ENCODE peak calls at places on chromosomes 12 and 14, in four cellular contexts. One of them, this sample, is unnamed.

GRCh38 chr14:23938823-23939222 is 14.7 kb upstream of the DHRS4 start:
- DNase-seq in GM12878: no peak
- DNase-seq in HepG2: no peak
- DNase-seq in K562: no peak
- DNase-seq in this sample: no peak

GRCh38 chr12:110004598-110004997 is 5.4 kb downstream of the ANKRD13A start:
- DNase-seq in GM12878: peak; percentile 60
- DNase-seq in HepG2: no peak
- DNase-seq in K562: no peak
- DNase-seq in this sample: no peak

GRCh38 chr12:85835417-85835809 is 796 bp downstream of the RASSF9 start:
- DNase-seq in GM12878: no peak
- DNase-seq in HepG2: no peak
- DNase-seq in K562: no peak
- DNase-seq in this sample: no peak

GRCh38 chr14:69002069-69002468 is 23.0 kb upstream of the ACTN1 start:
- DNase-seq in GM12878: no peak
- DNase-seq in HepG2: peak; percentile 73
- DNase-seq in K562: peak; percentile 23
- DNase-seq in this sample: peak; percentile 51

GRCh38 chr12:73935817-73936216 is 601.8 kb upstream of the ATXN7L3B start:
- DNase-seq in GM12878: no peak
- DNase-seq in HepG2: no peak
- DNase-seq in K562: no peak
- DNase-seq in this sample: no peak

GRCh38 chr12:109910969-109911348 is 10.9 kb downstream of the TCHP start:
- DNase-seq in GM12878: no peak
- DNase-seq in HepG2: peak; percentile 55
- DNase-seq in K562: peak; percentile 79
- DNase-seq in this sample: peak; percentile 83

GRCh38 chr14:47549886-47550285 is 125.5 kb downstream of the MDGA2 start:
- DNase-seq in GM12878: no peak
- DNase-seq in HepG2: no peak
- DNase-seq in K562: no peak
- DNase-seq in this sample: no peak

GRCh38 chr12:46506198-46506597 is 133.6 kb upstream of the SLC38A2 start:
- DNase-seq in GM12878: no peak
- DNase-seq in HepG2: no peak
- DNase-seq in K562: no peak
- DNase-seq in this sample: no peak

GRCh38 chr12:27583057-27583797 is 59.2 kb downstream of the PPFIBP1 start:
- DNase-seq in GM12878: no peak
- DNase-seq in HepG2: no peak
- DNase-seq in K562: no peak
- DNase-seq in this sample: no peak

GRCh38 chr12:104651812-104652211 is 195.1 kb downstream of the CHST11 start:
- DNase-seq in GM12878: no peak
- DNase-seq in HepG2: no peak
- DNase-seq in K562: no peak
- DNase-seq in this sample: no peak

GRCh38 chr12:114674201-114675047 is 9.6 kb downstream of the TBX3 start:
- DNase-seq in GM12878: no peak
- DNase-seq in HepG2: no peak
- DNase-seq in K562: no peak
- DNase-seq in this sample: no peak

GRCh38 chr14:58072288-58073071 is 79.5 kb downstream of the ARMH4 start:
- DNase-seq in GM12878: peak; percentile 13
- DNase-seq in HepG2: peak; percentile 56
- DNase-seq in K562: peak; percentile 49
- DNase-seq in this sample: peak; percentile 63

GRCh38 chr12:31849090-31849687 is 110.0 kb upstream of the RESF1 start:
- DNase-seq in GM12878: no peak
- DNase-seq in HepG2: no peak
- DNase-seq in K562: no peak
- DNase-seq in this sample: peak; percentile 67

GRCh38 chr14:101480747-101481530 is 80.4 kb upstream of the DIO3 start:
- DNase-seq in GM12878: no peak
- DNase-seq in HepG2: peak; percentile 10
- DNase-seq in K562: no peak
- DNase-seq in this sample: peak; percentile 98

GRCh38 chr12:2011641-2012607 is 7.7 kb upstream of the DCP1B start:
- DNase-seq in GM12878: no peak
- DNase-seq in HepG2: peak; percentile 73
- DNase-seq in K562: no peak
- DNase-seq in this sample: no peak

GRCh38 chr12:10959777-10960176 is 20.7 kb upstream of the TAS2R14 start:
- DNase-seq in GM12878: no peak
- DNase-seq in HepG2: peak; percentile 6
- DNase-seq in K562: no peak
- DNase-seq in this sample: no peak

GRCh38 chr14:35046751-35047536 is 872 bp downstream of the FAM177A1 start:
- DNase-seq in GM12878: no peak
- DNase-seq in HepG2: peak; percentile 38
- DNase-seq in K562: no peak
- DNase-seq in this sample: peak; percentile 51

GRCh38 chr14:95314609-95315008 is 5.1 kb downstream of the CLMN start:
- DNase-seq in GM12878: peak; percentile 45
- DNase-seq in HepG2: no peak
- DNase-seq in K562: no peak
- DNase-seq in this sample: peak; percentile 70

GRCh38 chr14:99718031-99718810 is 34.1 kb downstream of the CYP46A1 start:
- DNase-seq in GM12878: peak; percentile 39
- DNase-seq in HepG2: no peak
- DNase-seq in K562: no peak
- DNase-seq in this sample: no peak

GRCh38 chr14:102185360-102185759 is 45.7 kb downstream of the WDR20 start:
- DNase-seq in GM12878: no peak
- DNase-seq in HepG2: peak; percentile 73
- DNase-seq in K562: peak; percentile 19
- DNase-seq in this sample: peak; percentile 82

GRCh38 chr12:51898937-51899336 is 8.4 kb upstream of the ACVRL1 start:
- DNase-seq in GM12878: no peak
- DNase-seq in HepG2: no peak
- DNase-seq in K562: no peak
- DNase-seq in this sample: no peak

GRCh38 chr12:10641735-10642500 is 28.5 kb upstream of the MAGOHB start:
- DNase-seq in GM12878: no peak
- DNase-seq in HepG2: no peak
- DNase-seq in K562: no peak
- DNase-seq in this sample: no peak

GRCh38 chr14:89428556-89429196 is 11.6 kb upstream of the FOXN3 start:
- DNase-seq in GM12878: no peak
- DNase-seq in HepG2: no peak
- DNase-seq in K562: no peak
- DNase-seq in this sample: no peak

GRCh38 chr12:57517187-57517586 is 3.1 kb downstream of the DDIT3 start:
- DNase-seq in GM12878: no peak
- DNase-seq in HepG2: no peak
- DNase-seq in K562: no peak
- DNase-seq in this sample: no peak

DNA sequence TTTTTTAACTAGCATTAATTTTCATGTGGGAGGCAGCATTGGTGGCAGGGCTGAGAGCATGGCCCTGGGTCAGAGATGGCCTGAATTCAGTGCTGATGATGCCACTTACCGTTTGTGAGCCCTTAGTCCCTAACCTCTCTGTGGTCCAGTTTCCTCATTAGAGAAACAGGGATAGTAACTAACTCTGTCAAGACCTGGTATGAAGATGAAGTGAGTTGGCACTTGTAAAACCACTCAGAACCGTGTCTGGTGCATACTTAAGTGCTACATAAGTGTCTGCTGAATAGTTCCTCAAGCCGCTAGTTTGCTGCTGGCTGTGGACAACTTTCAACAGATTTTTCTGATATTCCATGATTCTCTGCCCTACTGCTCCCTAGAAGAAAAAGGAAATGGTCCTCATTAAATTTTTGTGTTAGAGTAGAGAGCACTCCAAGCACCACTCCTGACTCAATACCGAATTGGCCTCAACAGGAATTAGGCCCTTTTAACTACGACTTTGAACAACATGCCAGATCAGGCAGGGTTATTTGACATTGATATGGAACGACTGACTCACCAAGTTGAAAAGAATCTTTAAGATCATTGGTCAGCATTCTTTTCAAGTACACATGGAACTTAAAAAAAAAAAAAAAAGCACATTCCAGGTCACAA is 250.2 kb downstream of the ANO2 start:
- DNase-seq in GM12878: no peak
- DNase-seq in HepG2: no peak
- DNase-seq in K562: no peak
- DNase-seq in this sample: no peak
- TF ChIP-seq CHD2 in GM12878: no peak
- TF ChIP-seq CHD2 in HepG2: no peak
- TF ChIP-seq CHD2 in K562: no peak
- TF ChIP-seq CHD2 in this sample: no peak

GRCh38 chr12:80045594-80045993 is 53.7 kb upstream of the OTOGL start:
- DNase-seq in GM12878: no peak
- DNase-seq in HepG2: no peak
- DNase-seq in K562: no peak
- DNase-seq in this sample: no peak
- TF ChIP-seq MYC in GM12878: no peak
- TF ChIP-seq MYC in HepG2: no peak
- TF ChIP-seq MYC in K562: no peak
- TF ChIP-seq MYC in this sample: no peak

GRCh38 chr12:65827827-65828231 is 3.5 kb downstream of the HMGA2 start:
- DNase-seq in GM12878: no peak
- DNase-seq in HepG2: peak; percentile 31
- DNase-seq in K562: no peak
- DNase-seq in this sample: no peak
- TF ChIP-seq CHD2 in GM12878: no peak
- TF ChIP-seq CHD2 in HepG2: no peak
- TF ChIP-seq CHD2 in K562: no peak
- TF ChIP-seq CHD2 in this sample: no peak

GRCh38 chr12:54393350-54393655 is 8.8 kb upstream of the ZNF385A start:
- DNase-seq in GM12878: no peak
- DNase-seq in HepG2: no peak
- DNase-seq in K562: no peak
- DNase-seq in this sample: no peak

GRCh38 chr12:54394986-54395385 is 10.5 kb upstream of the ZNF385A start:
- DNase-seq in GM12878: no peak
- DNase-seq in HepG2: no peak
- DNase-seq in K562: no peak
- DNase-seq in this sample: no peak

GRCh38 chr12:54395545-54395944 is 11.0 kb upstream of the ZNF385A start:
- DNase-seq in GM12878: no peak
- DNase-seq in HepG2: no peak
- DNase-seq in K562: no peak
- DNase-seq in this sample: no peak

GRCh38 chr12:54393743-54394142 is 9.2 kb upstream of the ZNF385A start:
- DNase-seq in GM12878: no peak
- DNase-seq in HepG2: no peak
- DNase-seq in K562: no peak
- DNase-seq in this sample: no peak

DNA sequence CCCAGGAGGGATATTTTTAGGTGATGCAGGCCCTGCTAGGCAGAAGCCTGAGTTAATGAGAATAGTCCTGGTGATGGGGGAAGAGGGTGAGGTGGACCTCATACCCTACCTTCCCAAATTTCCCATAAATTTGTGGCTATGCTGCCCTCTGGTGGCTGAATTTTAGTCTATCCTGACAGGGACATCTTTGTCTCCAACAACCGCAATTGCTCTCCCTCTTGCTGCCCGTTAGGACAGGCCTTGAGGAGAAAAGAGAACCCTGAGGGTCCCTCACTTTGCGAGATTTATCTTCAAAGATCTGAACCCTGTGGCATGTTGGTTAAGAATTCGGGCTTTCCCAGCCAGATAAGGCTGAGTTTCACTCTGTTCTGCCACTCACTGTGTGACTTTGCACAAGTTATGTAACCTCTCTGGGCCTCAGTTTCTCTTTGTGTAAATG is 9.8 kb upstream of the ZNF385A start:
- DNase-seq in GM12878: no peak
- DNase-seq in HepG2: peak; percentile 25
- DNase-seq in K562: peak; percentile 65
- DNase-seq in this sample: peak; percentile 68
- TF ChIP-seq MYC in GM12878: no peak
- TF ChIP-seq MYC in HepG2: no peak
- TF ChIP-seq MYC in K562: no peak
- TF ChIP-seq MYC in this sample: no peak

DNA sequence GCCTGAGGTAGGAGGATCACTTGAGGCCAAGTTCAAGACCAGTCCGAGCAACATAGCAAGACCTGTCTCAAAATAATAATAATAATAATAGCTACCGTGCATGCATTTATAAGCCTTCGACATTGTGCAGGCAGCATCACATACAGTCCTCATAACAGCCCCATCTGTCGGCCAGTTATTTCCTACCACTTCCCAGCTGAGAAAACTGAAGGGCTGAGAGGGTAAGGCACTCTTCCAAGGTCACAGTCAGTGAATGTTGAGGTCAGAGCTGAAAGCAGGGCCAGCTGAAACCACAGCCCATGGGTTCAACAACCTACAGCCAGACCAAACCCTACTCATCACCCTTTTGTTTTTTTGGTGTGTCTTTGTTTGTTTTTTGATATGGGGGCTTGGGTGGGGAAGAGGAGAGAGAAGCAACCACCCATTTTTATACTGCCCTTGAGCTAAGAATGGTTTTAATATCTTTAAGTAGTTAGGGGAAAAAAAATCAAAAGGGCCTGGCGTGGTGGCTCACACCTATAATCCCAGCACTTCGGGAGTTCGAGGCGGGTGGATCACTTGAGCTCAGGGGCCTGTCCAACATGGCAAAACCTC is 16.8 kb upstream of the ITPK1 start:
- DNase-seq in GM12878: no peak
- DNase-seq in HepG2: peak; percentile 70
- DNase-seq in K562: peak; percentile 13
- DNase-seq in this sample: peak; percentile 57
- TF ChIP-seq CHD2 in GM12878: no peak
- TF ChIP-seq CHD2 in HepG2: no peak
- TF ChIP-seq CHD2 in K562: no peak
- TF ChIP-seq CHD2 in this sample: no peak

This sample was measured in A549.